ENCODE peak calls at places on chromosomes 6 and 20, in eight cellular contexts. F is ascending aorta; Z is thoracic aorta; K is activated B cell treated with CpG ODN at 0.5 μM for 24 hours; N is EL; H is brain microvascular endothelial cell; A is CD8-positive, alpha-beta memory T cell; G is activated CD4-positive, alpha-beta T cell treated with anti-CD3 and anti-CD28 coated beads, Interleukin-2, amount 50 U/mL, for 1 hour. X is an unnamed sample.

GRCh38 chr20:63350196-63350595 is 11.0 kb downstream of the CHRNA4 start:
- DNase-seq in K (no peak), N (no peak), A (no peak), F (no peak), H (no peak), Z (no peak), G (no peak), X (no peak)

GRCh38 chr6:2862712-2863174 is 21.1 kb upstream of the SERPINB1 start:
- DNase-seq in A (no peak), G (no peak), K (no peak), N (no peak), H (no peak), F (no peak), Z (no peak), X (no peak)

GRCh38 chr6:131292145-131292938 is 157.1 kb downstream of the AKAP7 start:
- DNase-seq in A (no peak), F (no peak), G (no peak), K (no peak), H (no peak), Z (no peak), N (peak), X (no peak)

GRCh38 chr6:47195251-47195650 is 114.5 kb downstream of the TNFRSF21 start:
- DNase-seq in Z (no peak), G (no peak), K (no peak), N (no peak), F (no peak), A (no peak), H (no peak), X (no peak)

GRCh38 chr6:6927437-6928361 is 180.1 kb upstream of the RREB1 start:
- DNase-seq in F (no peak), Z (no peak), A (no peak), N (no peak), G (no peak), K (no peak), H (no peak), X (no peak)

GRCh38 chr6:98835149-98836024 is 1.0 kb downstream of the POU3F2 start:
- DNase-seq in F (no peak), H (no peak), G (no peak), K (no peak), A (no peak), Z (no peak), N (no peak), X (no peak)

GRCh38 chr6:30743099-30744053 is 889 bp upstream of the FLOT1 start:
- DNase-seq in G (no peak), A (peak), Z (no peak), H (no peak), N (peak), F (peak), K (no peak), X (no peak)

GRCh38 chr20:32539817-32540675 is 45.1 kb downstream of the NOL4L start:
- DNase-seq in N (no peak), H (no peak), G (peak), A (peak), Z (no peak), K (peak), F (no peak), X (peak)

GRCh38 chr6:147081210-147081609 is 123.0 kb upstream of the STXBP5 start:
- DNase-seq in G (no peak), H (no peak), N (no peak), Z (no peak), A (no peak), F (no peak), K (no peak), X (no peak)

GRCh38 chr6:33123732-33124524 is 48.1 kb downstream of the HLA-DPB1 start:
- DNase-seq in A (no peak), K (no peak), Z (no peak), H (no peak), G (no peak), N (peak), F (no peak), X (no peak)

GRCh38 chr6:101083533-101084172 is 202.5 kb upstream of the ASCC3 start:
- DNase-seq in H (peak), F (no peak), A (no peak), Z (no peak), G (no peak), N (peak), K (no peak), X (no peak)

GRCh38 chr6:45900808-45901752 is 114.6 kb downstream of the CLIC5 start:
- DNase-seq in G (no peak), N (peak), F (peak), Z (no peak), A (no peak), K (no peak), H (peak), X (no peak)

GRCh38 chr6:121439456-121440250 is 4.2 kb downstream of the GJA1 start:
- DNase-seq in G (no peak), N (no peak), H (no peak), Z (no peak), K (no peak), A (no peak), F (no peak), X (no peak)

GRCh38 chr6:40409716-40410397 is 177.3 kb downstream of the LRFN2 start:
- DNase-seq in Z (no peak), G (no peak), H (peak), F (no peak), K (no peak), N (no peak), A (no peak), X (no peak)

GRCh38 chr20:47544852-47545251 is 43.2 kb downstream of the NCOA3 start:
- DNase-seq in Z (no peak), H (no peak), F (no peak), A (no peak), G (no peak), N (peak), K (no peak), X (no peak)

GRCh38 chr6:26534681-26535465 is 3.3 kb upstream of the HMGN4 start:
- DNase-seq in G (no peak), Z (no peak), K (no peak), F (peak), A (no peak), N (no peak), H (no peak), X (no peak)

GRCh38 chr6:3868544-3868943 is 19.4 kb downstream of the FAM50B start:
- DNase-seq in A (no peak), K (no peak), G (no peak), H (no peak), Z (no peak), F (no peak), N (peak), X (no peak)

GRCh38 chr6:43496370-43497128 is 13.6 kb downstream of the LRRC73 start:
- DNase-seq in K (no peak), H (peak), Z (no peak), F (no peak), N (peak), G (no peak), A (no peak), X (no peak)

GRCh38 chr6:45450132-45450531 is 72.4 kb upstream of the SUPT3H start:
- DNase-seq in F (no peak), N (no peak), G (no peak), Z (no peak), K (no peak), H (no peak), A (no peak), X (no peak)